ENCODE peak calls at places on chromosome 1, in four cellular contexts. J, T, C and L are unnamed samples.

GRCh38 chr1:115505157-115505571 is 136.6 kb upstream of the VANGL1 start:
- DNase-seq in J (no peak), T (no peak), C (no peak), L (no peak)

GRCh38 chr1:229156819-229157218 is 114.1 kb upstream of the RAB4A start:
- DNase-seq in J (no peak), T (no peak), C (no peak), L (no peak)

GRCh38 chr1:77834771-77835334 is 53.6 kb upstream of the NEXN start:
- DNase-seq in J (no peak), T (no peak), C (no peak), L (no peak)

GRCh38 chr1:97571760-97572159 is 349.1 kb downstream of the DPYD start:
- DNase-seq in J (no peak), T (no peak), C (no peak), L (no peak)

GRCh38 chr1:86856196-86856595 is 57.7 kb downstream of the SELENOF start:
- DNase-seq in J (no peak), T (no peak), C (no peak), L (no peak)

GRCh38 chr1:185972096-185972875 is 238.1 kb downstream of the HMCN1 start:
- DNase-seq in J (no peak), T (no peak), C (no peak), L (no peak)

GRCh38 chr1:23531695-23532094 is 662 bp upstream of the E2F2 start:
- DNase-seq in J (no peak), T (no peak), C (no peak), L (no peak)

GRCh38 chr1:222653178-222653827 is 35.4 kb downstream of the MIA3 start:
- DNase-seq in J (no peak), T (no peak), C (no peak), L (peak)

GRCh38 chr1:205959789-205960188 is 16.5 kb upstream of the SLC26A9 start:
- DNase-seq in J (no peak), T (no peak), C (no peak), L (no peak)

GRCh38 chr1:1937061-1937460 is 18.0 kb upstream of the TMEM52 start:
- DNase-seq in J (no peak), T (no peak), C (no peak), L (no peak)

GRCh38 chr1:74161494-74161893 is 36.5 kb downstream of the LRRIQ3 start:
- DNase-seq in J (no peak), T (no peak), C (no peak), L (no peak)

GRCh38 chr1:164137273-164137947 is 421.6 kb upstream of the PBX1 start:
- DNase-seq in J (no peak), T (peak), C (no peak), L (no peak)

GRCh38 chr1:32411261-32411660 is 17.0 kb upstream of the BSDC1 start:
- DNase-seq in J (no peak), T (no peak), C (no peak), L (no peak)

GRCh38 chr1:236002572-236002971 is 62.3 kb downstream of the NID1 start:
- DNase-seq in J (no peak), T (no peak), C (no peak), L (no peak)

GRCh38 chr1:193308438-193308837 is 122.0 kb upstream of the B3GALT2 start:
- DNase-seq in J (no peak), T (no peak), C (no peak), L (no peak)

GRCh38 chr1:204186597-204186996 is 9.7 kb downstream of the KISS1 start:
- DNase-seq in J (no peak), T (no peak), C (no peak), L (no peak)

GRCh38 chr1:29114654-29115053 is 9.0 kb downstream of the TMEM200B start:
- DNase-seq in J (no peak), T (no peak), C (no peak), L (no peak)

GRCh38 chr1:29112705-29113406 is 10.8 kb downstream of the TMEM200B start:
- DNase-seq in J (no peak), T (no peak), C (no peak), L (no peak)

GRCh38 chr1:29119365-29119929 is 4.3 kb downstream of the TMEM200B start:
- DNase-seq in J (no peak), T (no peak), C (no peak), L (no peak)

GRCh38 chr1:29117381-29117780 is 6.3 kb downstream of the TMEM200B start:
- DNase-seq in J (no peak), T (no peak), C (no peak), L (no peak)

DNA sequence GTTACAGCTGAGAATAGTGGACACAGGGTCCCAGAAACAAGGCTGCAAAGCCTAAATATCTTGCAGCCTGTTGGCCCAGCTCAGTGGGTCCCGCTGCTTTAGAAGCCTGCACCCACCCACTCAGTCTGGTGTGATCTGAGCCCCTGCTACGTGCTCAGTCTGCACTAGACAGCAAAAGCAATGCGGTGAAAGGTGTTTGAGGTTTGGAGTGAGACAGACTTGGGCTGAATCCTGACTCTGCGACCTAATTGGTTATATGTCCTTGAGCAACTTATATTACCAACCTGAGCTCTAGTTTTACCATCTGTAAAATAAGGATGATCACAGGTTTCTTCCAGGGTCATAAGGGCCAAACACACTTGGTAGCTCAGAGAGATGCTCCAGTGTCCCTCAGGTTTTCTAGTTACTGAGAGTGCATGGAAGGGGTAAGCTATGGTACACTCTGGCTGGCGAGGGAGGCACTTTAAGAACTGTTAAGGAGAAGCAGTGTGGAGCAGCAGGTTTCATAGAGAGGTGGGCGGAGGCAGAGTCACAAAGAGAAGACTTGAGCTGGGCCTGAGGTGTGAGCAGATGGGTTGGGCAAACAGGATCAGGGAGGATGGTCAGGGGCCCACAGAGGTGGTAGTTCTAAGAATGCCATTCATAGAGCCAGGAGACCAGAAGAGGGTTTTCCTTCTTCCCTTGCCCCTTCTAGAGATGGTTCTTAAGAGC is 10.1 kb downstream of the TMEM200B start:
- DNase-seq in J (no peak), T (no peak), C (no peak), L (no peak)
- TF ChIP-seq SPI1 in J (no peak), T (no peak), C (no peak), L (no peak)

GRCh38 chr1:215479567-215479966 is 87.5 kb upstream of the KCTD3 start:
- DNase-seq in J (no peak), T (no peak), C (peak), L (no peak)

GRCh38 chr1:215484111-215484914 is 82.8 kb upstream of the KCTD3 start:
- DNase-seq in J (no peak), T (no peak), C (no peak), L (no peak)

GRCh38 chr1:215487466-215487865 is 79.6 kb upstream of the KCTD3 start:
- DNase-seq in J (no peak), T (no peak), C (no peak), L (no peak)

GRCh38 chr1:215476541-215476940 is 90.6 kb upstream of the KCTD3 start:
- DNase-seq in J (no peak), T (no peak), C (no peak), L (no peak)

DNA sequence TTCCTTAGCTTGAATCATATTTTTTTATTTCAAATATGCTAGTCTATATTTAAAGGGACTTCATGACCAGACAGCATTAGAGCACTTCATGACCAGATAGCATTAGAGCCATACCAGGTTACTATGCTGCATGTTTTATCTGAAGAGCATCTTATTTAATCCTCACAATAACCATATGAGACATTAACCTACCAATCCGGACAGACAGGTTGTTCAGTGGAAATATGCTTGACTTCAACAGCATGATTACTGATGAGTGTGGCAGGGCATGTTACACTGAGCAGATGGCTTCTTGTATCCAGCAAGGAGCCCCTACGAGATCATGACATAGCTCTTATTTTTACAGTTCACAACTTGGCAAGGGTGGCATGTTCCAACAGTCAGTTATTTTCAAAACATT is 85.0 kb upstream of the KCTD3 start:
- DNase-seq in J (no peak), T (no peak), C (no peak), L (no peak)
- TF ChIP-seq SPI1 in J (no peak), T (no peak), C (no peak), L (no peak)

GRCh38 chr1:215682232-215682631 is 115.1 kb downstream of the KCTD3 start:
- DNase-seq in J (no peak), T (no peak), C (no peak), L (no peak)
- TF ChIP-seq SPI1 in J (no peak), T (no peak), C (no peak), L (no peak)

GRCh38 chr1:198880818-198881597 is 242.2 kb downstream of the PTPRC start:
- DNase-seq in J (no peak), T (no peak), C (peak), L (no peak)
- TF ChIP-seq SPI1 in J (no peak), T (no peak), C (no peak), L (no peak)